ENCODE peak calls at places on chromosomes 6 and 20, in six cellular contexts. X is erythroblast, Q is GDM1, U is immature natural killer cell, F is endothelial cell of umbilical vein, O is EH. E is an unnamed sample.

GRCh38 chr20:1788039-1788438 is 107.2 kb upstream of the SIRPA start:
- DNase-seq in X (no peak), Q (no peak), U (no peak), F (no peak), O (no peak), E (no peak)

GRCh38 chr20:278607-279571 is 11.7 kb downstream of the C20orf96 start:
- DNase-seq in X (no peak), Q (no peak), U (no peak), F (no peak), O (no peak), E (no peak)

GRCh38 chr6:136506124-136506799 is 44.0 kb downstream of the MAP7 start:
- DNase-seq in X (no peak), Q (no peak), U (no peak), F (no peak), O (no peak), E (no peak)

GRCh38 chr6:56235245-56235644 is 12.1 kb downstream of the COL21A1 start:
- DNase-seq in X (no peak), Q (no peak), U (no peak), F (peak), O (no peak), E (no peak)

GRCh38 chr20:9068232-9068781 is 580 bp upstream of the PLCB4 start:
- DNase-seq in X (no peak), Q (no peak), U (no peak), F (peak), O (peak), E (no peak)

GRCh38 chr6:165056292-165056691 is 253.1 kb downstream of the C6orf118 start:
- DNase-seq in X (no peak), Q (no peak), U (no peak), F (no peak), O (no peak), E (no peak)

GRCh38 chr6:159108438-159108985 is 60.7 kb upstream of the FNDC1 start:
- DNase-seq in X (no peak), Q (no peak), U (no peak), F (no peak), O (no peak), E (no peak)

GRCh38 chr6:17505062-17505476 is 95.0 kb upstream of the FAM8A1 start:
- DNase-seq in X (peak), Q (no peak), U (no peak), F (peak), O (peak), E (no peak)

GRCh38 chr6:37585937-37586336 is 86.2 kb upstream of the CCDC167 start:
- DNase-seq in X (no peak), Q (no peak), U (no peak), F (no peak), O (no peak), E (no peak)